ENCODE peak calls at places on chromosomes 6 and 20, in six cellular contexts. L is HFFc6; E is endothelial cell; B is brain microvascular endothelial cell; S is CD8-positive, alpha-beta T cell; C is CD4-positive, alpha-beta T cell. T is an unnamed sample.

GRCh38 chr20:1467355-1468116 is 887 bp upstream of the NSFL1C start:
- DNase-seq in S (no peak), B (no peak), L (no peak), E (peak), C (no peak), T (no peak)

GRCh38 chr20:59772931-59773913 is 160.2 kb downstream of the SYCP2 start:
- DNase-seq in L (no peak), C (no peak), B (no peak), S (no peak), E (no peak), T (no peak)

GRCh38 chr20:2865630-2866029 is 7.7 kb upstream of the PTPRA start:
- DNase-seq in S (no peak), E (no peak), L (no peak), C (no peak), B (no peak), T (no peak)

GRCh38 chr6:33298773-33299236 is at the start of gene RGL2:
- DNase-seq in L (no peak), S (peak), B (no peak), C (peak), E (peak), T (no peak)

GRCh38 chr6:137076277-137077068 is 31.7 kb upstream of the IL20RA start:
- DNase-seq in E (peak), L (peak), S (peak), C (peak), B (peak), T (no peak)

GRCh38 chr20:25699914-25700313 is 3.3 kb upstream of the ZNF337 start:
- DNase-seq in S (no peak), B (no peak), E (no peak), C (no peak), L (peak), T (no peak)

GRCh38 chr6:50591135-50591534 is 122.2 kb upstream of the TFAP2D start:
- DNase-seq in L (no peak), S (no peak), E (no peak), C (no peak), B (no peak), T (no peak)

GRCh38 chr20:11687546-11688292 is 230.0 kb upstream of the BTBD3 start:
- DNase-seq in C (no peak), L (no peak), E (no peak), B (no peak), S (no peak), T (no peak)

GRCh38 chr6:164344801-164345291 is 930.3 kb downstream of the QKI start:
- DNase-seq in C (no peak), L (no peak), S (no peak), B (no peak), E (no peak), T (no peak)

GRCh38 chr20:47654370-47654769 is 130.9 kb downstream of the SULF2 start:
- DNase-seq in B (no peak), S (no peak), E (no peak), L (no peak), C (no peak), T (no peak)

GRCh38 chr6:7087066-7087465 is 20.7 kb upstream of the RREB1 start:
- DNase-seq in B (no peak), E (no peak), L (peak), C (no peak), S (no peak), T (no peak)

GRCh38 chr6:7088076-7088742 is 19.6 kb upstream of the RREB1 start:
- DNase-seq in C (no peak), L (no peak), E (no peak), B (no peak), S (peak), T (no peak)

GRCh38 chr6:7087491-7087979 is 20.2 kb upstream of the RREB1 start:
- DNase-seq in L (no peak), S (peak), C (peak), E (no peak), B (no peak), T (no peak)

GRCh38 chr6:7085911-7086310 is 21.9 kb upstream of the RREB1 start:
- DNase-seq in S (no peak), E (no peak), C (peak), B (no peak), L (peak), T (no peak)

GRCh38 chr6:7086488-7086887 is 21.3 kb upstream of the RREB1 start:
- DNase-seq in C (peak), E (no peak), S (peak), B (no peak), L (no peak), T (no peak)
- TF ChIP-seq CTCF in C (no peak), E (no peak), S (no peak), B (no peak), L (no peak), T (no peak)

DNA sequence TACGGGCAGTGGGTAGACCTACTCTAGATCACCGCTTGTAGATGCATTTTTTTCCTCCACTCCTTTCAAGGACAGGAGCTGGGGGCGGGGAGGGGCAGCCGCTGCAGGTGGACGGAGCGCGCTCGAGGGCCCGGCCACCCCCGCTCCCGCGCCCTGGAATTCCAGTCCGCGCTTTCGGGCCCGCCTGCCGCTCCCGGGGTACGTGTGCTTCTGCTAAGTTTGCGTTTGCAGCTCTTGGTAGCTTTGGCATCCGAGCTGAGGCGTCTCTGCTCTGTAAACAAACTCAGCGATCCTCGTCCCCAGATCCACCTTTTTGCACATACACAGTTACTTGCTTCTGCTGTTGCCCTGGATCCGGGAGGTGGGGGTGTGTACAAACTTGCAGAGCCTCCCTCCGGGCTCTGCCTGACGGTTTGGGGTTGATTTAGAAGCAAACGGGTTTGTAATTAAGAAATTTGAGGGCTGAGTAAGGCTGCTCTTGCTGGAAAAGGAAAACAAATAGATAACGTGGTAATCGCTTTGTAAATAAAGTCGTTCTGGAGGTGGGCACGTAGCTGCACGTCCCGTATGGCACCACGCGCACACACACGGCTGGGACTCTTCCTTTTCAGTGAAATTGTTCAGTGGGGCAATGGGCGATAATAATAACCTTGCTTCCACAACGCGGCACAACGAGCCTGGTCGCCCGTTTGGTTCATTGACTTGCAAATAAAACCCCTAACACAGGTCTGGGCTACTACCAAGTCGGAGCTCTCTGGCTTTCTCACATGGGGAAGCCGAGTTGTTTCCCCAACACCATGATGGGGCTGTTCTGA is 998 bp upstream of the CITED2 start:
- DNase-seq in L (peak), S (peak), C (peak), B (peak), E (peak), T (no peak)
- TF ChIP-seq CTCF in L (peak), S (no peak), C (no peak), B (peak), E (no peak), T (no peak)

DNA sequence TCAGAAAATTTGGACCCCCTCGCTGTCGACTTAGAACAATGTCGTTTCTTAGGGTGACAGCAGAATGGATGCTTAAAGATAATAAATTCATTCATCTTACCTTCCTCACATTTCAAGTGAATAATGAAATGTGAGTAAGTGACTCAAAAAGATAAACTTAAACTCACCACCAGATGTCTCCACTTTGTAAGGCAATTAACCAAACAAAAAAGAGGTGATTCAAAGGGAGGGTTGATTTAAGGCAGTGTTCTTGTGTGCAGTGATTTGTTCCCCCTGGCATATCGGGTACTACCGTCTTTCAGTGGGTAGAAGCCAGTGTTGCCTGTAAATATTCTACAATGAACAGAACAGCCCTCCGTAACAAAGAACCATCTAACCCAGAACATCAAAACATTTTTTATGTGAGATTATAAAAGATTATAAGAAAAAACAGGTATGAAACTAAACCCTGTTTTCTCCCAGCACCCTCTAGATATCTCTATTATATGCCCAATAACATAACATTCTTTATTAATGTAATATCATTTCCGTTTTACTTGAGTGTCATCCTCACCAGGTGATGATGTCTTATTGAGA is 589.7 kb downstream of the CBLN4 start:
- DNase-seq in E (no peak), C (no peak), B (no peak), L (no peak), S (no peak), T (no peak)
- TF ChIP-seq CTCF in E (no peak), C (no peak), B (no peak), L (peak), S (no peak), T (peak)

GRCh38 chr6:76639941-76640340 is 567.5 kb upstream of the IMPG1 start:
- DNase-seq in E (no peak), B (no peak), S (no peak), L (no peak), C (no peak), T (no peak)
- TF ChIP-seq CTCF in E (no peak), B (no peak), S (no peak), L (no peak), C (no peak), T (no peak)

DNA sequence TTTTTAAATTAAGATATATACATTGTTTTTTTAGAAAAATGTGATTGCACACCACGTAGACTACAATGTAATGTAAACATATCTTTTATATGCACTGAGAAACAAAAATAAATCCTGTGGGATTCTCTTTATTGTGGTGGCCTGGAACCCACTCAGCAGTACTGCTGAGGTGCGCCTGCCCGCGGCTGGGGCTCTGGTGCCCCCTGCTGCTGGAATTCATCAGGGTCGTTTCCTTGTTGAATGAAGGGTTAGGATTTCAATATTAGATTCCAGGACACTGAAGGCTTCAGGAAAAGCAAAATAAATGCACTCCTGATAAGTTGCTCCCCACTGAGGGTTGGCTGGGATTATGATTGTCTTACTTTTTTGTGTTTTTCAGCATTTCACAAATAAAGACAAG is 175.8 kb upstream of the GGTLC1 start:
- DNase-seq in E (peak), C (peak), L (no peak), S (peak), B (peak), T (no peak)
- TF ChIP-seq CTCF in E (peak), C (peak), L (peak), S (peak), B (peak), T (peak)

DNA sequence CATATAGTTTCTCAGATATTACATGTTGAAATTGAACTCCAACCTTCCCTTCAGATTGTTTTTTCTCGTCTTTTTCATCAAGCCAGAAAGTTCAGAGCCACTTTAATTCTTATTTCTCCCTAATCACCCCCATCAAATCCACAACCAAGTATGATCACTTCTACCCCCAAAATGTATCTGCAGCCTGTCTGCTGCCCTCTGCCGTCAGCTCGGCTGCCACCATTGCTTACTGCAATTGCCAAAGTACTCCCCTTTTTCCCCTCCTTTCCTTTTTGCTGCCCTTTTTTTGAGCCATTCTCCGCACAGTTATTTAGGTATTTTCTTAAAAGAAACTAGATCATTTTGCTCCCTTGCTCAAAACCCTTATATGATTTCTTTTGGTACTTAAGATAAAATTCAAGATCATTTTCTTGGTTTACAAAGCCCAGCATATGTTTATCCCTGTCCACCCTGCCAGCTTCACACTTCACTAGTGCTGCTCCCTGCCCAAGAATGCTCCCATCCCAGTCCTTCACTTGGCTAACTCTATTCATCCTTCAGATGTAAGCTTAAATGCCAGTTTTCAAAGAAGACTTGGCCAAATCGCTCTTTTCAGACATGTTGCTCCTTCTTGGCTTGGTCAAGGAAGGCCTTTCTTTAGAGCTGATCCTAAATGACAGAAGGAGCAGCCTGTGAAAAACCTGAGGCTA is 63.6 kb downstream of the SH3BGRL2 start:
- DNase-seq in E (no peak), S (no peak), C (no peak), L (no peak), B (no peak), T (no peak)
- TF ChIP-seq CTCF in E (no peak), S (no peak), C (no peak), L (peak), B (peak), T (no peak)

DNA sequence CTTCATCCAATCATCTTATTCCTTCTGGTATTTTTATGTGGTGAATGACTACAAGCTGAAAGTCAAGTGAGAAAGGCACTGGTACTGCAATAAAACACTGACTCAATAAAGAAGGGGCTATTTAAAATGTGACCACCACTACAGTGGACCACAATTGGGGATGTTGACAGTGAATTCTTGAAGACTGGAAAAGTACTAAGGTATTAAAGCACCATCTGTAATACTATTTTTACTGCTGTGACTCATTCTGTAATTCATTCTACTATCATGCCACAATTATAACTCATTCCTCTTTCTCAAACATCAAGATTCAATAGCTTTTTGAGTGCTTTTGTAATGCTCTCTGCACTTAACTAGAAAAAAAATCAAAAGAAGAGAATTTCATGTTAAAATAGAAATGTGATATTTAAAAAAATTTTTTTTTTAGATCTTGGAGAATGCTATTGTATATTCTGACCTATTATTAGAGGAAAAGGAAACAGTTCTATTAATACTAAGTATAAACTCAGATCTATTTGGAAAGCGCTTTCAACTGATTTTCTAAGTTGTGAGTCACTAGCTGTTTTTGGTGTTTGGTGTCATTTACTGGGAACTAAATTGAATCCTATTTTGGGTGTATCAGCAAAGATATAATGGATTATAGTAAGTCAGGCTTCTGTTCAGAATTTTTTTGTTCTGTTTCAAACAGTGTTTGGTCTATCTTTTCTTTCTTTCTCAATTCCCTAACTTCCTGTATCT is 104.7 kb upstream of the TMEM170B start:
- DNase-seq in L (peak), C (no peak), S (no peak), B (peak), E (no peak), T (no peak)
- TF ChIP-seq CTCF in L (no peak), C (no peak), S (no peak), B (no peak), E (no peak), T (no peak)

GRCh38 chr6:162680367-162680766 is 47.2 kb downstream of the PRKN start:
- DNase-seq in C (no peak), S (no peak), L (no peak), B (no peak), E (no peak), T (no peak)
- TF ChIP-seq CTCF in C (no peak), S (no peak), L (no peak), B (no peak), E (no peak), T (no peak)

T was measured in D721Med.